ENCODE peak calls at places on chromosomes 7 and 10, in seven cellular contexts. X is ovary; S is mucosa of descending colon; H is GM23248; Z is heart left ventricle; T is kidney epithelial cell; V is CD8-positive, alpha-beta T cell. W is an unnamed sample.

GRCh38 chr7:77657427-77658331 is 38.6 kb upstream of the RSBN1L start:
- DNase-seq in V (no peak), Z (no peak), S (no peak), H (peak; percentile 62), X (no peak), T (no peak), W (peak; percentile 56)

GRCh38 chr7:139431010-139431409 is 52.5 kb downstream of the KLRG2 start:
- DNase-seq in V (no peak), S (no peak), X (no peak), H (no peak), T (no peak), Z (no peak), W (no peak)

GRCh38 chr7:156389116-156389692 is 251.4 kb upstream of the RNF32 start:
- DNase-seq in V (no peak), H (no peak), Z (no peak), S (no peak), X (no peak), T (no peak), W (no peak)

GRCh38 chr10:68572151-68572550 is 12.0 kb downstream of the TET1 start:
- DNase-seq in Z (no peak), T (no peak), V (no peak), S (no peak), H (no peak), X (no peak), W (no peak)

GRCh38 chr7:121484089-121484763 is 88.1 kb upstream of the FAM3C start:
- DNase-seq in Z (no peak), H (no peak), T (no peak), S (no peak), V (no peak), X (no peak), W (no peak)

GRCh38 chr10:96651998-96652431 is 65.2 kb upstream of the TM9SF3 start:
- DNase-seq in X (no peak), H (no peak), S (no peak), Z (peak; percentile 35), V (no peak), T (no peak), W (no peak)

GRCh38 chr7:75660566-75661215 is 78.0 kb downstream of the HIP1 start:
- DNase-seq in T (no peak), X (no peak), H (no peak), Z (no peak), V (no peak), S (no peak), W (no peak)

GRCh38 chr10:123884907-123885381 is 6.7 kb downstream of the CPXM2 start:
- DNase-seq in T (no peak), S (no peak), V (no peak), Z (no peak), H (no peak), X (no peak), W (no peak)

GRCh38 chr10:112810651-112811215 is 139.3 kb upstream of the TCF7L2 start:
- DNase-seq in X (no peak), T (no peak), H (no peak), S (no peak), V (no peak), Z (no peak), W (no peak)

GRCh38 chr7:77823787-77824186 is 25.2 kb downstream of the PHTF2 start:
- DNase-seq in X (no peak), T (no peak), V (no peak), S (no peak), Z (no peak), H (no peak), W (no peak)

GRCh38 chr7:17769918-17770317 is 170.4 kb downstream of the SNX13 start:
- DNase-seq in S (no peak), H (peak; percentile 78), X (peak; percentile 45), V (peak; percentile 4), Z (peak; percentile 55), T (peak; percentile 16), W (peak; percentile 73)

GRCh38 chr10:88045544-88046415 is 182.4 kb downstream of the PTEN start:
- DNase-seq in Z (no peak), H (no peak), V (no peak), T (no peak), X (no peak), S (no peak), W (peak; percentile 37)

GRCh38 chr10:96714031-96714590 is 6.2 kb downstream of the PIK3AP1 start:
- DNase-seq in X (no peak), V (no peak), S (no peak), H (peak; percentile 64), T (peak; percentile 7), Z (no peak), W (peak; percentile 29)

GRCh38 chr7:139730746-139731612 is 46.8 kb downstream of the HIPK2 start:
- DNase-seq in V (no peak), S (no peak), X (no peak), T (no peak), H (peak; percentile 70), Z (peak; percentile 80), W (peak; percentile 86)

GRCh38 chr7:129825554-129826267 is 127.0 kb downstream of the UBE2H start:
- DNase-seq in X (peak; percentile 93), H (peak; percentile 89), S (peak; percentile 92), Z (peak; percentile 90), T (no peak), V (peak; percentile 80), W (peak; percentile 70)

GRCh38 chr7:116353614-116354013 is 143.3 kb downstream of the TES start:
- DNase-seq in T (no peak), H (peak; percentile 27), Z (peak; percentile 75), V (no peak), X (peak; percentile 59), S (no peak), W (no peak)

GRCh38 chr7:82382276-82382675 is 61.3 kb downstream of the CACNA2D1 start:
- DNase-seq in V (no peak), Z (no peak), H (no peak), T (no peak), S (no peak), X (no peak), W (no peak)

DNA sequence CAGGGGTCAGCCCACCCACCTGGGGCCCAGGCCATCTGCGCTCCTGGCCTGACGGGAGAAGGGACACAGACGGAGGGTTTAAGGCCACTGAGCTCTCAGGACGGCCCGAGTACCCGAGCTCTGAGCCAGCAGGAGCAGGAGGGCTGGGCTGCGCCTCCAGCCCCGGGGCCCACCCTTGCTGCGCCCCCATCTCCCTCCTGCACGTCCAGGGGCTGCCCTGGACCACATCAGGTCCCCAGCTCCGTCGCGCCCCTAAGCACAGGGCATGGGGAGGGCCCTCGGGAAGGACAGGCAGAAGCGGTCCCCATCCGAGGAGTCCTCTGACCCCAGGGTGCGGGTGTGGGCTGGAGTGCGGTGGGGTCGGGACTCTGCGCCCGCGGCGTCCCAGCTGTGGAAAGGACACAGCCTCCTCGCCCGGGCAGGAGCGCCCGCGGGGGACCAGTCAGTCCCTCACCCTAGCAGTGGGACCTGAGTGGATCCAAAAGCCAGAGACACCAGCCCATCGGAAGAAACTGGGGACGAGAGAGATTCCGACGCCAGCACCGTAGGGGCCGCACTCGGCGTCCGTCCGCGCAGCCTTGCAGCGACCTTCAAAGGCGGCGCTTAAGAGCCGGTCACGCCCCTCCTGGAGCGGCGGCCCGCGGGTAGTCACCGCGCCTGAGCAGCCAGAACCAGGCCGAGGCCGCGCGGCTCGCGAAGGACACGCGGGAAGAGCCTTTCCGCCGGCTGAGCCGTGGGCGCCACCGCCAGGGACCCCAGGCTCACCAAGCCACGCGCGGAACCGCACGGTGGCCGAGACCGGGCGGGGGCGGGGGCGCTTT is 15.9 kb downstream of the CAMK2B start:
- DNase-seq in X (peak; percentile 74), Z (peak; percentile 84), T (no peak), V (no peak), H (peak; percentile 88), S (no peak), W (peak; percentile 46)
- H3K4me3 ChIP-seq in X (peak overlapping the region; percentile 31), Z (peak overlapping the region; percentile 42), T (peak overlapping the region; percentile 24), V (peak overlapping the region; percentile 40), H (peak overlapping the region; percentile 69), S (no peak overlapping the region), W (peak overlapping the region; percentile 26)

DNA sequence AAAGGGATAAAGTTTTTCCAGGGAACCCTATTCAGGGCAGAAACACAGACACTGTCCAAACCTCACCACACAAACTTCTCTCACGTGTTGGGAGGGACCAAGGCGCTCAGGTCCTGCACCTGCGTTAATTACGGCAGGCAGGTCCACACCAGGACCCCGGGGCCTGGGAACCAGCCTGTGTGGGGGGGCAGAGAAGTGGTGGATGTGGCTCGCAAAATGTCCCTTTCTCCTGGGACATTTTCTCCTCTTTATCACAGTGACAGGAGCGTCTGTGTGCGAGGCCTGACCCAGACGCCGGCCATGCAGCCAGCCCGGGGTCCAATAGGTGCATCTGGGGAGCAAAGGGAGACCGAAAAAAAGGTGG is 73.4 kb upstream of the ZNF722 start:
- DNase-seq in T (no peak), X (peak; percentile 39), S (peak; percentile 52), Z (no peak), V (no peak), H (peak; percentile 1), W (no peak)
- H3K4me3 ChIP-seq in T (no peak overlapping the region), X (peak overlapping the region; percentile 46), S (peak overlapping the region; percentile 29), Z (peak overlapping the region; percentile 70), V (peak overlapping the region; percentile 93), H (peak overlapping the region; percentile 77), W (no peak overlapping the region)

GRCh38 chr7:2757361-2757903 is 69.4 kb downstream of the AMZ1 start:
- DNase-seq in X (peak; percentile 66), Z (peak; percentile 64), S (no peak), H (peak; percentile 86), V (no peak), T (no peak), W (no peak)
- H3K4me3 ChIP-seq in X (no peak overlapping the region), Z (no peak overlapping the region), S (no peak overlapping the region), H (peak overlapping the region; percentile 51), V (no peak overlapping the region), T (no peak overlapping the region), W (no peak overlapping the region)

DNA sequence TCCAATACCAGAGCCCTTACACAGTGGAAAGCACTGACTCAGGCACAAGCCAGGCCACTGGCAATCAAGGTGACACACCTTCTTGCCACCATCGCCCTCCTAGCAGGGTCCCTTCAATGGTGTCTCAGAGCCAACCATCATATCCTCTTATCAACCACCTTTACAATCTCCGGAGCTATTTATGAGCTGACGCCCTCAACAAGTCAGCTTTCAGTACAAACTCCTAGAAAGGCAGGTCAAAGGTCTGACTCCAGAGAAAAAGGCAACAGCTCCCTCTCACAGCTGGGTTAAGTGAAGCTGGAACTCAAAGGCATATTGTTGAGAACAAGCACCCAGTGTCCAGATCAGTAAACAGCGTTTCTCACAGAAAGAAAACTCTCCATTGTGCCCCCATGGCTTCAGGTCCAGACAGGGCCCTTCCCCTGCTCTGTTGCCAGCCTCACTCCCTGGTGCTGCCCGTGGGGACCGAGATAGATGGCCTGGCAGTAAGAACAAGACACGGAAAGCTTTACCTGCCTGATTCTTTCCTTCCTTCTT is 2.4 kb downstream of the ZNF3 start:
- DNase-seq in H (no peak), X (no peak), T (no peak), S (peak; percentile 72), Z (no peak), V (no peak), W (no peak)
- H3K4me3 ChIP-seq in H (no peak overlapping the region), X (no peak overlapping the region), T (no peak overlapping the region), S (no peak overlapping the region), Z (no peak overlapping the region), V (no peak overlapping the region), W (no peak overlapping the region)

DNA sequence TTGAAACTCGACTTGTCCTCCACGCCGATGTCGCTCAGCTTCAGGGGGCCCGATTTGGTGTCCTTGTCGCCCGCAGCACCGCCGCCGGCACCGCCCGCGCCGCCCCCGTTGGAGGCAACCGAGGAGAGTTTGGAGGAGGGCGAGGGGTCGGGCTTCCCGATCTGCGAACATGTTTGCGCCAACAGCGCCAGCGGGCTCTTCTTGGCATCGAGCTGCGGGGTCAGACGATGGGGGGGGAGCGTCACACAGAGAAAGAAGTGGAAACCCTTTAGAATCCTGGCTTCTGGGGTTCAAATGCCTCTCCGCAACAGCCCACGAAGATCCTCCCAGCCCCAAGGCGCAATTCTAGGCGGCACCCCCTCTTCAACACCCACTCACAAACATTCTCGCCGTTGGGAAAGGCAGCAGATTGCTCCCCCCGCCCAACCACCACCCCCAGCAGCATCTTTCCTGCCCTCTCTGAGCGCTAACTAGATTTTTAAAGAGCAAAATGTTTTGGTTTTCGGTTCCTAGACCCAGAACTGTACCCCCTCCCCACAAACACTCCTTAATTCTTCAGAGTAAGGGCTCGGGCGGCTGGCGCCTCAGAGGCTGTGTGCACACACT is 1.3 kb downstream of the ZNF503 start:
- DNase-seq in Z (no peak), S (no peak), V (no peak), X (peak; percentile 75), H (peak; percentile 69), T (no peak), W (no peak)
- H3K4me3 ChIP-seq in Z (peak overlapping the region; percentile 84), S (peak overlapping the region; percentile 57), V (peak overlapping the region; percentile 55), X (peak overlapping the region; percentile 93), H (peak overlapping the region; percentile 93), T (peak overlapping the region; percentile 91), W (peak overlapping the region; percentile 99)

W was measured in astrocyte of the spinal cord.